ENCODE peak calls at places on chromosomes 2 and 18, in ten cellular contexts. A, Y, G, H, T, Z, P, M, C and B are unnamed samples.

GRCh38 chr2:179272406-179273192 is 8.0 kb upstream of the SESTD1 start:
- DNase-seq in P (no peak), T (no peak), H (no peak), A (no peak), M (peak), Z (no peak), G (no peak), Y (no peak), C (peak), B (no peak)

GRCh38 chr2:73243884-73244570 is 9.9 kb downstream of the CCT7 start:
- DNase-seq in G (no peak), Z (no peak), M (no peak), A (no peak), P (peak), H (no peak), Y (no peak), T (no peak), C (peak), B (no peak)

GRCh38 chr2:95343429-95344207 is 46.5 kb downstream of the KCNIP3 start:
- DNase-seq in C (no peak), Y (peak), T (no peak), M (no peak), A (no peak), P (peak), H (no peak), G (peak), Z (no peak), B (no peak)

GRCh38 chr2:104703669-104704068 is 150.2 kb upstream of the POU3F3 start:
- DNase-seq in Y (no peak), C (no peak), T (no peak), M (no peak), G (no peak), Z (no peak), A (no peak), H (no peak), P (no peak), B (no peak)

GRCh38 chr18:58221060-58221725 is 177.2 kb downstream of the NEDD4L start:
- DNase-seq in H (peak), P (peak), Z (no peak), M (peak), A (no peak), G (no peak), Y (no peak), C (peak), T (peak), B (no peak)

GRCh38 chr2:73494031-73494430 is 108.4 kb downstream of the ALMS1 start:
- DNase-seq in T (peak), A (no peak), Y (no peak), C (peak), M (peak), P (no peak), H (no peak), Z (no peak), G (no peak), B (no peak)

GRCh38 chr18:2112435-2113045 is 458.8 kb downstream of the METTL4 start:
- DNase-seq in G (no peak), C (no peak), H (no peak), Z (no peak), T (no peak), Y (no peak), P (no peak), M (no peak), A (no peak), B (no peak)

GRCh38 chr2:53484521-53484920 is 283.1 kb upstream of the CHAC2 start:
- DNase-seq in M (no peak), Y (no peak), G (no peak), T (no peak), A (no peak), H (no peak), P (no peak), C (no peak), Z (no peak), B (no peak)

GRCh38 chr2:217964658-217965161 is 38.1 kb downstream of the TNS1 start:
- DNase-seq in P (peak), M (no peak), C (no peak), G (no peak), H (no peak), A (no peak), Y (no peak), Z (no peak), T (no peak), B (no peak)

GRCh38 chr18:76452357-76452756 is 42.7 kb downstream of the ZNF516 start:
- DNase-seq in Y (no peak), A (no peak), H (no peak), T (no peak), M (no peak), Z (no peak), G (no peak), C (peak), P (no peak), B (no peak)

DNA sequence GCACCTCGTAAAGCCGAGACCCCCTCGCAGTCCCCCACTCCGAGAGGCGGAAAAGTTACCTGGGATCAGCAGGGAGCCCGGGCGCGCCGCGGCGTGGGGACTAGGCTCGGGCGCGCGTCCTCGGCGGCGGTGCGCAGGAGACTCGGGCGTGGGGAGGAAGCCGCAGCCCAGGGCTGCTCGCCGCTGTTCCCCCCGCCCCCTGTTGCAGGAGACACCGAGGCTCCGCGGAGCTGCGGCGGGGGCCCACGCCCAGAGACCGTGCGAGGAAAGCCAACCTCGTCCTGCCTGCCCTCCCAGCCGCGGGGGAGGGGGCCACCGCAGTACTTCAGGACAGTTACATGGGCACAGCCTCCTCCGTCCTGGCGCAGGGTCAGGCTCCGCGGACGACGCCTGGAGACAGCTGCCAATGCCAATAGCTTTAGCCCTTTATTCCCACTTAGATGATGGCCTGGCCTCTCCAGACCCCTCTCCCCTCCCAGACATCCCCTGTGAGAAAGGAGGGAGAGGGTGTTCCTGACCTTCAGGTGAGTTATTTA is at the start of gene EPB41L3:
- DNase-seq in C (peak), H (peak), M (no peak), Y (peak), P (no peak), T (no peak), A (peak), G (peak), Z (no peak), B (no peak)
- TF ChIP-seq POLR2A in C (no peak), H (peak), M (no peak), Y (no peak), P (no peak), T (no peak), A (no peak), G (no peak), Z (no peak), B (no peak)

DNA sequence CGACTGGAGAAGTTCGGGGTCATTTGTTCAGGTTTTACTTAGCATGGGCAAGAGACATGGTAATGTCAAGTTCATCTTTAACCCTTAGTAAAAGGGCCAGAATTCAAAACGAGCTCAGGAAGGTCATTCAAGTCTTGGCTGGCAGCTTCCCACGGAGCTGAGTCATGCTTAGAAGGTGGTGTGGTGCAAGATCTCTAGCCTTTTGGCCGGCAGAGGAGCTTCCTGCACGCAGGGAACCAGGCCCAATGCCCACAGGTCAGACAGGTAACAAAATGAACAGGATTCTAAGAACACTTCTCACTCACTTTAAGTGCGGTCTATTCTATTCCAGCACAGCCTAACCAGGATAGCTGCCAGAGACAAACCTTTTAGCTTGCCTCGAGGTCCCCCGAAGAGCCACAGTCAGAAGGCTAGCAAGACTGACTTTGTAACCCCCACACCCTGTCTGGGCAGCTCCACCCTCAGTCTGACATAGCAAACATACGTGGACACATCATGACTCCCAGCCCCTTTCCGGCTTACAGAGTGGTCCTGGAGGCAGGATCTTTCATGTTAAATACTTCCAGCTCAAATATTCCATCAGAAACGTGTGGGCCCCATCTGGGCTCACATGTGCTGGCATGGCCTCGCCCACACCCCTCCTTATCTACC is 292.7 kb downstream of the BCL11A start:
- DNase-seq in H (no peak), P (no peak), T (peak), A (no peak), Z (no peak), Y (no peak), M (peak), C (no peak), G (no peak), B (no peak)
- TF ChIP-seq POLR2A in H (no peak), P (no peak), T (no peak), A (no peak), Z (no peak), Y (no peak), M (no peak), C (no peak), G (no peak), B (no peak)

DNA sequence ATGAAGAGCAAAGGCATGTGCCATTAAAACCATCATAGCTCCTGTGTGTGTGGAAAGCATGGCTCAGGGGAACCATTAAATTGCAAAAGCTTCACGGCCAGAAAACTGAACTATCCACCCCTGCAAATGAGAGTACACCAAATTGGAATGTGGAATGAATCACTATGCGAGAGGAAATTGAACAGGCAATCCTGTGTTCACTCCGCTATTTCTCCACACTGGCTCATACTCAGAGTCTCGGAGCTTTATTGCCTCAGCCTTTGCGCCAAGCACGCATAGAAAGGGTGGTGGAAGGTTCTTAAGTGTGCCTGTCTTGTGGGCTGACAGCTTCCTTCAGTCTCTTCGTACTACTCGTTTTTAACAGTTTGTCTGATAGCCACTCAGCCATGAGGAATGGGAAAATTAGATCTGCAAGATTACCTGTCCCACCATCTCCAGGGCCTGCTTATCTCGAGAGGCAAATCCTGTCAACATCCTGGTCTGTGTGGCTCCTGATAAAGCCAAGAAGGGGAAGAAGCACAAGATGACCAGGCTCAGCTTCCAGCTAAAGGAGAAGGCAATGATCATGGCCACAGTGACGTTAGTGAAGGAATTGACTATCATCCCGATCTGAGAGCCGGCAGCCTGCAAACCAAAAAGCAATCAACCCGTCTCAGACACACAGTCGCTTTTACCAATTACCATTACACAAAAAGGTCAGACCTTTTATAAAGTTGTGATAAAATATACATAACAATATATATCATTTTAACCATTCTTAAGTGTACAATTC is 34.9 kb downstream of the G6PC2 start:
- DNase-seq in G (no peak), Z (no peak), H (no peak), M (no peak), T (no peak), A (no peak), P (no peak), C (peak), Y (no peak), B (no peak)
- TF ChIP-seq POLR2A in G (no peak), Z (no peak), H (no peak), M (no peak), T (no peak), A (no peak), P (no peak), C (no peak), Y (no peak), B (no peak)

GRCh38 chr18:32092422-32093105 is 890 bp downstream of the RNF138 start:
- DNase-seq in P (peak), Z (peak), G (peak), Y (peak), T (peak), A (peak), C (peak), H (peak), M (peak), B (peak)
- TF ChIP-seq POLR2A in P (peak), Z (peak), G (no peak), Y (peak), T (peak), A (peak), C (peak), H (peak), M (peak), B (peak)

GRCh38 chr2:230864605-230865323 is at the start of gene ITM2C:
- DNase-seq in P (no peak), G (no peak), H (peak), M (peak), Y (peak), A (peak), T (peak), Z (peak), C (peak), B (peak)
- TF ChIP-seq POLR2A in P (no peak), G (no peak), H (peak), M (peak), Y (no peak), A (no peak), T (peak), Z (peak), C (no peak), B (peak)